ENCODE peak calls at places on chromosome 12, in ten cellular contexts. P, Q, T, S, R, F, Z, O, D and W are unnamed samples.

GRCh38 chr12:131290255-131290959 is 336.7 kb downstream of the ADGRD1 start:
- DNase-seq in Z (no peak), S (no peak), O (no peak), Q (no peak), R (no peak), F (no peak), D (no peak), P (peak), T (no peak), W (no peak)

GRCh38 chr12:122079038-122079531 is 529 bp downstream of the MLXIP start:
- DNase-seq in Q (no peak), R (no peak), O (peak), F (peak), P (peak), T (no peak), Z (peak), D (peak), S (no peak), W (no peak)

GRCh38 chr12:131628341-131628740 is 82.5 kb upstream of the SFSWAP start:
- DNase-seq in S (no peak), T (no peak), F (no peak), Q (no peak), R (no peak), D (no peak), O (no peak), P (no peak), Z (no peak), W (no peak)

GRCh38 chr12:57890191-57891120 is 43.9 kb upstream of the CTDSP2 start:
- DNase-seq in S (no peak), R (no peak), D (no peak), P (no peak), T (no peak), O (no peak), Q (no peak), F (no peak), Z (no peak), W (no peak)

GRCh38 chr12:119258149-119258548 is 76.4 kb upstream of the CCDC60 start:
- DNase-seq in R (no peak), P (no peak), Q (no peak), T (no peak), S (no peak), D (no peak), O (no peak), Z (no peak), F (no peak), W (no peak)

GRCh38 chr12:53670308-53670707 is 5.6 kb downstream of the ATP5MC2 start:
- DNase-seq in F (no peak), Z (no peak), O (no peak), P (no peak), S (no peak), R (peak), Q (no peak), D (no peak), T (no peak), W (no peak)

GRCh38 chr12:4116251-4117111 is 157.1 kb upstream of the CCND2 start:
- DNase-seq in O (peak), D (peak), Z (peak), F (no peak), Q (no peak), S (no peak), P (no peak), R (peak), T (peak), W (no peak)

GRCh38 chr12:101694297-101694848 is 3.1 kb upstream of the CHPT1 start:
- DNase-seq in Q (no peak), F (no peak), D (no peak), T (no peak), Z (no peak), S (no peak), R (no peak), O (no peak), P (no peak), W (no peak)

GRCh38 chr12:19737019-19737418 is 297.7 kb downstream of the AEBP2 start:
- DNase-seq in O (no peak), R (no peak), T (no peak), S (no peak), F (no peak), P (no peak), Z (no peak), Q (no peak), D (peak), W (no peak)

GRCh38 chr12:1826867-1827705 is 6.7 kb downstream of the LRTM2 start:
- DNase-seq in F (no peak), O (no peak), S (no peak), Q (no peak), D (no peak), P (no peak), R (no peak), Z (no peak), T (no peak), W (no peak)

GRCh38 chr12:24360907-24361306 is 411.4 kb upstream of the SOX5 start:
- DNase-seq in R (peak), Z (no peak), S (no peak), F (no peak), O (no peak), P (no peak), Q (no peak), T (no peak), D (no peak), W (no peak)

GRCh38 chr12:29783773-29784666 is at the start of gene TMTC1:
- DNase-seq in T (no peak), R (peak), D (peak), P (peak), Z (peak), S (peak), F (peak), O (peak), Q (no peak), W (peak)

GRCh38 chr12:111692575-111693210 is 6.8 kb downstream of the ACAD10 start:
- DNase-seq in R (peak), Z (no peak), F (no peak), S (no peak), D (peak), O (no peak), Q (no peak), T (no peak), P (no peak), W (no peak)

GRCh38 chr12:112945515-112945914 is 7.2 kb downstream of the OAS3 start:
- DNase-seq in T (no peak), P (no peak), Z (no peak), D (no peak), F (no peak), Q (no peak), S (no peak), R (no peak), O (no peak), W (no peak)

GRCh38 chr12:121610239-121611149 is 15.8 kb upstream of the ORAI1 start:
- DNase-seq in Q (no peak), F (no peak), R (peak), T (no peak), S (peak), Z (no peak), P (peak), D (peak), O (no peak), W (no peak)

DNA sequence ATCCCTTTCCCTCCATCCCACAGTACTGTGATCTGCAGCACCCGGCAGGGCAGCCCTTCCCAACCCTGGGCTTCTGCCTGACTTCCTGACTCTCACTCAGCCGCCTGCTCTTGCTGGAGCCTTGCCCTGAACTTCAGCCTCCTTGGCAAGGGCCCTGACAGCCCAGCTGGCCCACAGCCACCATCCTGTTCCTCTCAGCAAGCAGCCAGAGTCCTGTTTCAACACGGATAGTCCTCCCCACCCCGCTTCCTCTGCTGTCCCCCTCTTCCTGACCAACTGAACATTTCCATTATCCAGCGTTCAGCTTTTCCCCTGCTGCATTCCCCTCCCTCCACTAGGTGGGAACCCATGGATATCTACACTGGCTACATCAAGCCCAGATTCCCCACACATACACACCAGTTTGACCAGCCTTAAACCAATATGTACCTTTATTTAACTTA is 74.0 kb upstream of the MDM1 start:
- DNase-seq in D (peak), F (no peak), R (peak), O (no peak), T (peak), Z (peak), P (peak), Q (no peak), S (peak), W (no peak)
- TF ChIP-seq CTCF in D (peak), F (no peak), R (peak), O (no peak), T (peak), Z (peak), P (peak), Q (no peak), S (no peak), W (no peak)

DNA sequence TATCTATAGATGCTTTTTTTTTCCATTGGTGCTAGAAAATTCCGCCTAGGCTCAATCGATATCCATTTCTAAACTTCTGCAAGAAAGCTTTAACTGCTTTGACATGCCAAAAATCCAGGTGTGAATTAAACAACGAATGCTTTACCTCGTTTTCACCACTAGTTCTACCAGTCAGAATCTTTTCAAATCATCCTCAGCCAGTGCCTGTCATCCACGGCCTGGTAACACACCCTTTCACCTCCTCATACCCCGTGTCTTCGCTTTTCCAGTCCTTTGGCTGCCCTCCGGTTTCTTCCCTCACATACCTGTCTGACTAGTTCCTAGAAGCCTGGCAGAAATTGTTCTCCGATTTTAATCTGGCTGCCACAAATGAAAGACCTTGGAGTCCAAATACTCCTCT is 1.4 kb upstream of the PHC1 start:
- DNase-seq in D (peak), P (no peak), R (no peak), F (peak), Q (no peak), O (no peak), Z (no peak), S (no peak), T (no peak), W (no peak)
- TF ChIP-seq CTCF in D (no peak), P (no peak), R (no peak), F (peak), Q (peak), O (peak), Z (peak), S (no peak), T (no peak), W (no peak)

DNA sequence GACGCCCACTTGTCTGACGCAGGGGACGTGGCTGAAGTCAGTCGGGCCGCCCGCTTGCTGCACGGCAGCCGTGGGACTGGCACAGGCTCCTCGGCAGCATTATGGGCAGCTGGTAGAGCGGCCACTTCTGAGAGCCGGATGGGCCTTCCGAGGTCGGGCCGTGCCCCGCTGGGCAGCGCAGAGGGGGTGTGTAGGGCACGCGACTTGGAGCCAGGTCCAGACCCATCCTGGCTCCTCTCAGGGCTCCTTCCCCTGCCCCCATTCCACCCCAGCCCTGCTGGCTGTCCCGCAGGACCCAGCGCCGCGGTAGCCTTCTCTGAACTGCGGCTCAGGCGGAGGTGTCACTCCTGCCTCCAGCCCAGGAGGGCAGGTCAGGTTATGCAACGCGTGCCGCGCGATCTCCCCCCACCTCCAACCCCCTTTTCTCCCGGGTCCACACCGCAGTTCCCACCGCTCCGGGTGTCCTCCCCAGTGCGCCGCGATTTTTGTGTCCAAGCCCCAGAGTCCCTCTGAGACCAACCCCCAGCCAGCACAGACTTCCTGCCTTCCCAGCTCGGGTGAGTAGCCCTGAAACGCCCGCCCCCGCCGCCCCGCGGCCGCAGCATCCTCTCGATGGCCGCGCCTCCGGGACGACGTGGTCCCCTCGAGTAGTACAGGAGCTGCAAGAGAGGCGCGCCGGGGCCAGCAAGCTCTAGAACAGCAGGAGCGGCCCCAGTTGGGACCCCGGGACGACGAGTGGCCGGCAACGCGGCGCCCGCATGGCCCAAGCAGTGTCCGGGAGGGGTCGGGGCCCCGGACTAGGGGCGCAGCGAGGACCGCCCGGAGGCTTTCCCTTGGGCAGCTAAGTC is 41.1 kb upstream of the CAPRIN2 start:
- DNase-seq in P (peak), R (peak), F (peak), Z (peak), S (peak), Q (peak), O (peak), D (peak), T (no peak), W (peak)
- TF ChIP-seq CTCF in P (no peak), R (peak), F (peak), Z (peak), S (no peak), Q (no peak), O (peak), D (no peak), T (peak), W (no peak)

GRCh38 chr12:50162225-50162624 is 4.9 kb downstream of the CERS5 start:
- DNase-seq in Z (no peak), O (no peak), T (no peak), P (no peak), R (peak), D (peak), Q (no peak), F (no peak), S (no peak), W (no peak)

GRCh38 chr12:50156641-50157040 is 10.5 kb downstream of the CERS5 start:
- DNase-seq in R (no peak), S (no peak), O (no peak), Q (no peak), T (no peak), F (no peak), P (no peak), Z (no peak), D (no peak), W (no peak)

GRCh38 chr12:50160643-50161042 is 6.5 kb downstream of the CERS5 start:
- DNase-seq in R (no peak), P (no peak), Q (no peak), S (no peak), Z (no peak), D (no peak), F (no peak), O (no peak), T (no peak), W (no peak)

GRCh38 chr12:50157259-50157658 is 9.9 kb downstream of the CERS5 start:
- DNase-seq in S (no peak), P (no peak), R (no peak), O (no peak), F (no peak), Q (no peak), Z (no peak), T (no peak), D (peak), W (no peak)
- TF ChIP-seq CTCF in S (no peak), P (no peak), R (no peak), O (no peak), F (no peak), Q (no peak), Z (no peak), T (no peak), D (no peak), W (no peak)

GRCh38 chr12:47876404-47876960 is 28.3 kb downstream of the VDR start:
- DNase-seq in F (no peak), Q (no peak), R (no peak), T (no peak), S (no peak), Z (no peak), O (no peak), P (no peak), D (no peak), W (no peak)
- TF ChIP-seq CTCF in F (no peak), Q (no peak), R (no peak), T (no peak), S (no peak), Z (no peak), O (no peak), P (no peak), D (no peak), W (no peak)

DNA sequence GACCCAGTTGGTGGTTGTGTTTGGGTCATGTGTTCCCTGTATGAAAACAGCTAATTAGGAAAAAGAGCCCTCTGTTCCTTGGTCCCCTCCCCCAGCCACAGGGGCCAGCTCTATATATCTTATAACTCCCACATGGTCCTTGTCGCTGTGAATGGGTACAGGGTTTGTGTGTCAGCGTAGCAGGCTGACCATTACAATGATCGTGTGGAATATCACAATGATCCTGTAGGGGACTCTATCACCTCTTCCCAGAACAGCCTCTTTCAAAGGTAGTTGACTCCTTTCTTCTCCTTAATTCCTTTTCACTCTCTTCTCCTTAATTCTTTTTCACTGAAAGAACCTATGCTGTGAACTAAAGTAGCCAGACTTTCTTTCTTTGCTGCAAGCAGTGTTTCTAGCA is 51.6 kb upstream of the RIC8B start:
- DNase-seq in S (no peak), P (no peak), O (no peak), T (no peak), Q (no peak), F (no peak), D (no peak), Z (no peak), R (no peak), W (no peak)
- TF ChIP-seq CTCF in S (no peak), P (no peak), O (no peak), T (no peak), Q (no peak), F (no peak), D (no peak), Z (no peak), R (peak), W (no peak)

GRCh38 chr12:50620050-50620974 is 115.5 kb downstream of the DIP2B start:
- DNase-seq in Q (no peak), R (peak), T (peak), S (no peak), O (no peak), F (no peak), Z (no peak), D (peak), P (no peak), W (no peak)
- TF ChIP-seq CTCF in Q (no peak), R (peak), T (peak), S (no peak), O (no peak), F (no peak), Z (no peak), D (no peak), P (no peak), W (no peak)

DNA sequence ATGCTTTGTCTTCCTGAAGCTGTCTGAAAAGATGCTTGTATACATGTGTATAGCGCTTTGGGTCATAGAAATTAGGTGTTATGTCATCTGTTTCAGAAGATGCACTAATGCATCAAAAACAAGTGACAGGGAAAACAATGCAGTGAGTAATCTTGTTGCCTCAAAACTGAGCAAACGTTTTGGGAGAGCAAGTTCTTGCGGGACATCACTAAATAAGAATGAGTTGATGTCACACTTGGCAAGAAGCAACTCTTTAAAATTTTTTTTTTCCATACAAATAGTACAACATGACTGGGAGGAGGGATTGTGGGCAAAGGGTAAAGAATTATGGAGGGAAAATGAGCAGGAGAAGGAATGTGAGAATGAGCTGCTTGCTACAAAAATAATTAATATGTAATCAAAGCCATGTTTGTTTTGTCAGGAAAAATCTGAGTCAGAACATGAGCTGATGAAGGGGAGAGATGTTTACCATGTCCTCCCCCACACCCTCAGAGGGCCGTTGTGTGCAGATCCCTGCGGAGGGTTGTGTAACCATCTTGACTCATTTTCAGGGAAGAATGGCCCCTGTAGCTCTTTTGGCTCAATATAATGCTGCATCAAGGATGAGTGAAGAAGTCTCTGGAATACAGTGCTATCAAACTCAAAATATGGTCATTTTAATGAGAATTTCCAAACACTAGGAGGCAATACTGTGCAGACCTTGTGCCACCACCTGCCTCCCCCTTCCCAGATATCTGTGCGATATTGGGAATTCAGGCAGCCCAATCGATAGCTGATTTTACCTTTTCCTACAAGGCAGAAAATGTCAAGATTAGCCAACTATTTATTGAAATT is 41.4 kb downstream of the BORCS5 start:
- DNase-seq in F (no peak), Z (no peak), P (peak), Q (no peak), D (peak), O (no peak), S (no peak), R (peak), T (peak), W (no peak)
- TF ChIP-seq CTCF in F (no peak), Z (no peak), P (no peak), Q (no peak), D (peak), O (no peak), S (no peak), R (no peak), T (peak), W (no peak)

DNA sequence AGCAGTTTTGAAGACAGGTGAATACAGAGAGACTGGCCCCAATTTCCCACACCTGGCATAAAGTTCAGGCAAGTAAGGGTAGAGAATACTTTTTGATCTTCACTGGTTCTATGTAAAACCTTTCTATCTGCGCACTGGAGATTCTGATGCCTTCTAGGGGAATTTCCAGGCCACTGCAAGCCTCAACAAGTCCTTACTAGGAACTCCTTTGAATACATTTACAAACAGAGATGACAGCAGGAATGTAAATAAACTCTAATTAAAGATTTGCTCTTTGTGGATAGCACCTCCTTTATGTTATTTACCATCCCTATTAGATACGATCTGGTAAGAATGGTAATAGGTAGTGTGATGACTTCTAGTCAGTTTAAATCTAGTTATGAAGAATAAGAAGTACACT is 69.2 kb downstream of the NTN4 start:
- DNase-seq in T (no peak), O (no peak), F (no peak), D (no peak), S (no peak), R (no peak), P (no peak), Q (no peak), Z (no peak), W (no peak)
- TF ChIP-seq CTCF in T (peak), O (peak), F (no peak), D (peak), S (no peak), R (no peak), P (no peak), Q (no peak), Z (no peak), W (no peak)